ENCODE peak calls at places on chromosomes 4 and X, in four cellular contexts. B, H, C and U are unnamed samples.
A peak's percentile ranks its signal among the peaks of the same experiment; 100 is the strongest.

GRCh38 chr4:2051086-2051485 is 8.0 kb upstream of the NAT8L start:
- DNase-seq in B (no peak), H (no peak), C (no peak), U (no peak)

GRCh38 chrX:153902388-153902787 is 2.1 kb upstream of the AVPR2 start:
- DNase-seq in B (no peak), H (no peak), C (no peak), U (no peak)

GRCh38 chr4:4606321-4606720 is 64.5 kb upstream of the STX18 start:
- DNase-seq in B (no peak), H (no peak), C (no peak), U (no peak)

GRCh38 chr4:94634266-94634665 is 123.5 kb upstream of the BMPR1B start:
- DNase-seq in B (no peak), H (no peak), C (no peak), U (no peak)

GRCh38 chr4:108395786-108396185 is 224.6 kb upstream of the RPL34 start:
- DNase-seq in B (no peak), H (no peak), C (no peak), U (no peak)

GRCh38 chr4:142016031-142016430 is 379.6 kb downstream of the IL15 start:
- DNase-seq in B (no peak), H (no peak), C (no peak), U (no peak)

GRCh38 chrX:70219938-70220764 is 14.3 kb upstream of the AWAT1 start:
- DNase-seq in B (no peak), H (no peak), C (no peak), U (no peak)

GRCh38 chr4:169015237-169015636 is 5.2 kb upstream of the CBR4 start:
- DNase-seq in B (peak; percentile 18), H (no peak), C (no peak), U (no peak)

GRCh38 chr4:146245246-146245645 is 30.9 kb downstream of the REELD1 start:
- DNase-seq in B (no peak), H (no peak), C (no peak), U (no peak)

GRCh38 chr4:162475221-162475620 is 311.4 kb upstream of the FSTL5 start:
- DNase-seq in B (no peak), H (no peak), C (no peak), U (no peak)

GRCh38 chr4:142840516-142841123 is 5.5 kb downstream of the INPP4B start:
- DNase-seq in B (no peak), H (peak; percentile 41), C (no peak), U (no peak)

GRCh38 chr4:170040031-170040680 is 14.0 kb upstream of the MFAP3L start:
- DNase-seq in B (no peak), H (no peak), C (no peak), U (no peak)

GRCh38 chrX:46588263-46588662 is 14.7 kb downstream of the CHST7 start:
- DNase-seq in B (peak; percentile 20), H (peak; percentile 63), C (peak; percentile 36), U (no peak)

GRCh38 chr4:170374770-170375169 is 285.0 kb upstream of the AADAT start:
- DNase-seq in B (no peak), H (peak; percentile 75), C (no peak), U (no peak)

GRCh38 chrX:386239-386767 is 404 bp downstream of the PPP2R3B start:
- DNase-seq in B (no peak), H (peak; percentile 32), C (no peak), U (no peak)

GRCh38 chrX:44698328-44698727 is 145.5 kb upstream of the DUSP21 start:
- DNase-seq in B (peak; percentile 44), H (no peak), C (no peak), U (no peak)

GRCh38 chr4:87978656-87979055 is 3.1 kb downstream of the SPP1 start:
- DNase-seq in B (no peak), H (no peak), C (no peak), U (no peak)

GRCh38 chrX:134604701-134605271 is 53.5 kb downstream of the PLAC1 start:
- DNase-seq in B (no peak), H (no peak), C (no peak), U (no peak)

GRCh38 chrX:29746326-29746725 is 469.0 kb upstream of the MAGEB2 start:
- DNase-seq in B (no peak), H (no peak), C (no peak), U (no peak)

GRCh38 chr4:23934915-23935314 is 45.1 kb upstream of the PPARGC1A start:
- DNase-seq in B (peak; percentile 84), H (no peak), C (no peak), U (no peak)

GRCh38 chrX:108285361-108285760 is 152.9 kb downstream of the COL4A6 start:
- DNase-seq in B (no peak), H (no peak), C (no peak), U (no peak)

GRCh38 chr4:6806924-6807676 is 24.6 kb downstream of the KIAA0232 start:
- DNase-seq in B (no peak), H (peak; percentile 18), C (no peak), U (no peak)

GRCh38 chr4:66178901-66179300 is 508.6 kb upstream of the EPHA5 start:
- DNase-seq in B (no peak), H (no peak), C (no peak), U (no peak)

GRCh38 chrX:95351089-95351488 is 1333.6 kb upstream of the DIAPH2 start:
- DNase-seq in B (no peak), H (no peak), C (no peak), U (no peak)

GRCh38 chr4:53321151-53321987 is 44.5 kb downstream of the SCFD2 start:
- DNase-seq in B (no peak), H (peak; percentile 46), C (no peak), U (no peak)

GRCh38 chrX:122440832-122441231 is 743.2 kb upstream of the GRIA3 start:
- DNase-seq in B (no peak), H (no peak), C (no peak), U (no peak)

GRCh38 chr4:80336582-80336981 is 1.1 kb downstream of the CFAP299 start:
- DNase-seq in B (peak; percentile 13), H (peak; percentile 57), C (no peak), U (no peak)

GRCh38 chrX:13377537-13377936 is 57.7 kb upstream of the ATXN3L start:
- DNase-seq in B (no peak), H (no peak), C (no peak), U (no peak)

GRCh38 chr4:174198396-174199179 is 84.9 kb downstream of the FBXO8 start:
- DNase-seq in B (peak; percentile 79), H (no peak), C (no peak), U (no peak)

GRCh38 chr4:1167244-1167949 is 5.0 kb downstream of the SPON2 start:
- DNase-seq in B (peak; percentile 74), H (peak; percentile 61), C (peak; percentile 78), U (peak; percentile 86)

GRCh38 chrX:48473718-48473990 is 2.3 kb upstream of the FTSJ1 start:
- DNase-seq in B (no peak), H (no peak), C (no peak), U (no peak)

GRCh38 chr4:80265571-80266266 is 745 bp upstream of the FGF5 start:
- DNase-seq in B (no peak), H (no peak), C (no peak), U (no peak)

GRCh38 chr4:54067163-54067562 is 2.8 kb upstream of the CHIC2 start:
- DNase-seq in B (peak; percentile 60), H (no peak), C (no peak), U (no peak)